ENCODE peak calls at places on chromosomes 16 and 17, in six cellular contexts. V is H1, C is GM12878, Y is K562, Z is HepG2, X is SK-N-SH. A is an unnamed sample.

GRCh38 chr17:50611639-50612038 is 23.0 kb upstream of the ABCC3 start:
- DNase-seq in V (no peak), C (no peak), Y (no peak), Z (no peak), X (no peak), A (no peak)

GRCh38 chr17:33381201-33381600 is 88.1 kb upstream of the ASIC2 start:
- DNase-seq in V (no peak), C (no peak), Y (no peak), Z (no peak), X (no peak), A (no peak)

GRCh38 chr16:85916141-85916890 is 17.4 kb downstream of the IRF8 start:
- DNase-seq in V (no peak), C (no peak), Y (no peak), Z (peak), X (no peak), A (no peak)

GRCh38 chr17:79979201-79979840 is 56.4 kb downstream of the TBC1D16 start:
- DNase-seq in V (no peak), C (no peak), Y (no peak), Z (no peak), X (peak), A (no peak)

GRCh38 chr16:72197556-72197955 is 25.6 kb upstream of the PMFBP1 start:
- DNase-seq in V (no peak), C (no peak), Y (no peak), Z (no peak), X (no peak), A (no peak)

GRCh38 chr16:24610421-24610765 is 71.0 kb downstream of the RBBP6 start:
- DNase-seq in V (no peak), C (no peak), Y (no peak), Z (no peak), X (no peak), A (no peak)

GRCh38 chr16:28821874-28822519 is 802 bp upstream of the ATXN2L start:
- DNase-seq in V (no peak), C (no peak), Y (no peak), Z (no peak), X (no peak), A (no peak)

GRCh38 chr16:35754391-35755369 is 2295.3 kb downstream of the TP53TG3F start:
- DNase-seq in V (no peak), C (no peak), Y (peak), Z (no peak), X (no peak), A (no peak)

GRCh38 chr16:10728035-10728462 is 15.6 kb upstream of the NUBP1 start:
- DNase-seq in V (no peak), C (no peak), Y (no peak), Z (peak), X (no peak), A (no peak)

GRCh38 chr16:8908779-8909468 is 26.8 kb downstream of the LITAFD start:
- DNase-seq in V (no peak), C (no peak), Y (no peak), Z (no peak), X (no peak), A (no peak)

GRCh38 chr16:72908362-72908838 is 139.5 kb downstream of the ZFHX3 start:
- DNase-seq in V (no peak), C (no peak), Y (no peak), Z (no peak), X (no peak), A (no peak)

DNA sequence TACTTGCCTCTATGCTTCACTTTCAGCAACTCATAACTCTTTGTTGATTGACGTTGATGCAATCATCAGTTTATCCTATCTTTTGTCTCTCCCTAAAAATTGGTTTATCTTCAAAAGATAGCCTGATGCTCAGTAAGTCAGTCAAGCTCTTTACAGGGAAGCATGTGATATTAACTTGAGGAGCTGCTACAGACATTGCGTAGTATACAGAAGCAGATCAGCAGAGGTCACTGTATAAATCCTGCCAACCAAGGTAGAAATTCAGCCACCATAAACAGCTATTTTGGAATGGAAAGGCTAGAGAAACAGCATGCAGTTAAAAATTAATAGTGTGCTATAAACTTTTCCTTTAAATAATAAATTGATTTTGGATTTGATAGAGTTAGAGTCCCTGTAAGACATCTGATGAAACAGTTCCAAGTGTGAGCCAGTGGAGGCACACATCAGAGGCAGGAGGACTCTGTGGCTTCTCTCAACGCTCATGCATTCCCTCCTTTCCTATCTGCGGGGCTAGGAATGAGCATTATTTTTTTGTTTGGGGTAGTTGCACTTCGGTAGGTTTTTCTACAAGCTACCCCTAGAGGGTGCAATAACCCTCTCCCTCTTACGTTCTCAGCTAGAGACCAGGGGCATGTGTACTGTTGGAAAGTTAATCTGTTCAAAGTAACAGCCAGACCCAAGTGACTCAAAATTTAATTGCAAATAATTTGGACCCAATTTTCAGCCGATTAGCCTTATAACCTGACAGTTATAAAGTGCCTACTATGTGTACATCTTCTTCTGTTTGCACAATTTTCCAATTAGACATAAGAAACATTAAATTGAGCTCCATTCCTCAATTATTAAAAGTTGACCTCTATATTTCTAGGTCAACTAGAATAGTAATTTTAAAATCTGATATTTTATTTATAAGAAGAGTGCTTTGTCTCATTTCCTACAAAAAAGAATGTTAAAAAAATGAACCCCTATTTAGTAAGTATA is 647.7 kb upstream of the SOX9 start:
- DNase-seq in V (no peak), C (no peak), Y (peak), Z (peak), X (peak), A (peak)
- TF ChIP-seq CTCF in V (no peak), C (peak), Y (no peak), Z (peak), X (peak), A (peak)

GRCh38 chr17:76376318-76377133 is 7.9 kb upstream of the SPHK1 start:
- DNase-seq in V (no peak), C (no peak), Y (no peak), Z (peak), X (no peak), A (no peak)
- H3K27ac ChIP-seq in V (no peak), C (no peak), Y (no peak), Z (peak), X (no peak), A (no peak)

DNA sequence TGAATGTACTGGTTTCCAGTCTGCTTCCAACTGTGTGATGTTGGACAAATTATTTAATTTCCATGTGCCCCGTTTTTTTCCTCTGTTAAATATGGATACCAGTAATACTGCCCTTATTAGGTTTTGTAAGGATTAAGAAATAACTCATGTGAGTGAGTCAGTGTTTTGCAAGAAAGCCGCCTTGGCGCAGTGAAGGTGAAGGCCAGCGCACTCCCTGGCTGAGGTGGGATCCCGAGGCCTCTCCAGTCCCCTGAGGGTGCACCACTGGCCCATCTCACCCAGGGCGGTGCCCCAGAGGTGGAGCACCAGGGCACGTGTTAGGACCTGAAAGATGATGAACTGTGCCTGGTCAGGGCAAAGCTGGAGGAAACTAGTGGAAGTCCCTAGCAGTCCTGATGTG is 43.5 kb downstream of the PHKB start:
- DNase-seq in V (no peak), C (no peak), Y (no peak), Z (no peak), X (no peak), A (no peak)
- TF ChIP-seq GABPA in V (no peak), C (no peak), Y (no peak), Z (no peak), X (no peak), A (no peak)

DNA sequence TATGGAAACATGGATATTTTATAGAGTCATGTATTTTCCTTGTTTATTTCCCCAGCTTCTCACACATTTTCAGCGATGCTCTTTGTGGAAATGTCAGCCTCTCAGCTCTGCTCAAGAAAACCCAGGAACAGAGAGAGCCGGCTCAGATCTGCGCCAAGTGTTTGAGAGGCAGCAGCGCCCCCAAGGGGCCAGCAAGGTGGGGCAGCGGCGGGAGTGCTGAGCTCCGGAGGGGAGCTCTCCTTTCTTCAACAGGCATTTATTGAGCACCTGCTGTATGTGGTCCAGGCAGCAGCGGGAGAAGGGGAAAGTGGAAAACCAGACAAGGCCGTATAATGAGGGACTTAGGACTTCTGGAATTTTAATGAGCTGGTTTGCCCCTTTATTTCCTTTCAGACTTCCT is 421.1 kb upstream of the C16orf82 start:
- DNase-seq in V (peak), C (no peak), Y (peak), Z (no peak), X (peak), A (no peak)
- TF ChIP-seq CTCF in V (peak), C (peak), Y (peak), Z (peak), X (peak), A (no peak)

GRCh38 chr16:12206031-12206748 is 229.7 kb downstream of the SNX29 start:
- DNase-seq in V (no peak), C (no peak), Y (no peak), Z (no peak), X (no peak), A (no peak)

GRCh38 chr16:12206749-12207142 is 230.2 kb downstream of the SNX29 start:
- DNase-seq in V (no peak), C (no peak), Y (no peak), Z (no peak), X (no peak), A (no peak)

GRCh38 chr16:12203780-12204351 is 227.3 kb downstream of the SNX29 start:
- DNase-seq in V (no peak), C (no peak), Y (no peak), Z (peak), X (no peak), A (peak)

GRCh38 chr16:12205378-12205777 is 228.8 kb downstream of the SNX29 start:
- DNase-seq in V (no peak), C (no peak), Y (no peak), Z (no peak), X (no peak), A (no peak)

DNA sequence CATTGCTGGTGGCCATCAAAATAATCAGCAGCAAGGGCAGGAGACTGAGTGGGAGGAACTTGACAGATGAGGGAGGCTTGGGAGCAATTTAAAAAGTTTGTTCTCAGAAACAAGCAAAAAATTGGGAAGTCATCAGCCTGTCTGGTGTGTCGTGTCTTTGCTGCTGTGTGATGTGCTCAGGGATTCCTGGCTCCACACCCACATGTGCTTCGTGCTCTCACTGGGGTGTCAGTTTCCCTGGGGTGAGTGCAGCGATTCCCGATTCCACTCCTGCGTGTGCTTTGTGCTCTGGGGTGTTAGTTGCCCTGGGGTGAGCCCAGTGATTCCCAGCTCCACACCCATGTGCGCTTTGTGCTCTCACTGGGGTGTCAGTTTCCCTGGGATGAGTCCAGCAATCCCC is 228.1 kb downstream of the SNX29 start:
- DNase-seq in V (no peak), C (no peak), Y (no peak), Z (no peak), X (no peak), A (no peak)
- H3K27ac ChIP-seq in V (no peak), C (no peak), Y (no peak), Z (no peak), X (no peak), A (no peak)

GRCh38 chr17:82281502-82282238 is 8.2 kb upstream of the CSNK1D start:
- DNase-seq in V (no peak), C (peak), Y (no peak), Z (no peak), X (no peak), A (no peak)
- TF ChIP-seq GABPA in V (no peak), C (no peak), Y (no peak), Z (no peak), X (no peak), A (no peak)

GRCh38 chr17:431494-431893 is 78.9 kb upstream of the RPH3AL start:
- DNase-seq in V (no peak), C (no peak), Y (no peak), Z (no peak), X (no peak), A (no peak)
- TF ChIP-seq CTCF in V (no peak), C (no peak), Y (no peak), Z (no peak), X (no peak), A (no peak)

GRCh38 chr17:42700890-42701289 is 18.6 kb downstream of the CNTNAP1 start:
- DNase-seq in V (no peak), C (no peak), Y (no peak), Z (no peak), X (peak), A (no peak)

GRCh38 chr17:42699415-42699740 is 17.0 kb downstream of the CNTNAP1 start:
- DNase-seq in V (no peak), C (no peak), Y (no peak), Z (no peak), X (no peak), A (no peak)

GRCh38 chr17:42697108-42697811 is 14.9 kb downstream of the CNTNAP1 start:
- DNase-seq in V (no peak), C (no peak), Y (no peak), Z (no peak), X (peak), A (no peak)

GRCh38 chr17:42695500-42695899 is 13.2 kb downstream of the CNTNAP1 start:
- DNase-seq in V (no peak), C (no peak), Y (no peak), Z (no peak), X (peak), A (no peak)

GRCh38 chr17:42698736-42699414 is 16.5 kb downstream of the CNTNAP1 start:
- DNase-seq in V (no peak), C (no peak), Y (peak), Z (no peak), X (peak), A (no peak)
- H3K27ac ChIP-seq in V (no peak), C (no peak), Y (peak), Z (no peak), X (no peak), A (no peak)

DNA sequence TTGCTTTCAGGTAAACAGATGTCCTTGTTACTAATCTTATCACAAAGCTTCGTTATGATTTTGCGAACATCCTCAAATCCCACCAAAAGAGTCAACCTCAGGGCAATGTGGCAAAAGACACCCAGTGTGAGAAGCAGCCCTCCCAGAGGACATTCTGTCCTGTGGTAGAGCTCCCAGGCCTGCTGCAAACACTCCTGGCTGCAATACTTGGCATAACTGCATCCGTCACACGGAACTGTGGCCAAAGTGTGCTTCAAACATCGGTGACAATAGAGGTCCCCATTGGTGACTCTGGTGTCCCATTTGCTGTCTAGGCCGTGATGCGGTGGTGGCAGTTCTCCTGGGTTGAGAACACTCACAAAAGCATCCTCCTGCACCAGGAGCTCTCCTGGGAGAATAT is 29.5 kb downstream of the SMYD4 start:
- DNase-seq in V (no peak), C (no peak), Y (no peak), Z (no peak), X (no peak), A (no peak)
- TF ChIP-seq GABPA in V (no peak), C (no peak), Y (no peak), Z (no peak), X (no peak), A (no peak)

DNA sequence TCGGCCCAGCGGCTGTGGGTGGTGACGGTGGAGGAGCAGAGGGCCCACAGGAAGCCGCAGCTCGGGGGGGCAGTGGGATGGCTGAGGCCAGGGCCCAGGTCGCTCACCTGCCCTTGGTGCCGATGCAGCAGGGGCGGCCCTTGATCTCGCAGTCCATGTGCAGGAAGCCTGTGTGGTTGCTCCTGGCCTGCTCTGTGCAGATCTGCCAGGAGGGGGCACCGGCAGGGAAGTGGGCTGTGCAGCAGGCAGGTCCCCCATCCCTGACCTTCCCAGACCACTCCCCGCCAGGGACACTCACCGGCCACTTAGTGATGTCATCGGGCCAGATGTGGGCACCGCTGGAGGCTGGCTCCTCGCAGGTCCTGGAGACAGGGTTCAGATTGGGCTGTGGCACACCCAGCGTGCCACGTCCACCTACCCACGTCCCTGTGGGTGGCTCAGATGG is 6.2 kb downstream of the AANAT start:
- DNase-seq in V (peak), C (no peak), Y (peak), Z (no peak), X (peak), A (no peak)
- TF ChIP-seq CTCF in V (peak), C (peak), Y (peak), Z (peak), X (peak), A (peak)

A was measured in HL-60.